ENCODE peak calls at places on chromosome 11, in ten cellular contexts. One of them, this sample, is unnamed.

GRCh38 chr11:61532136-61533038 is 23.8 kb downstream of the LRRC10B start:
- DNase-seq in right atrium auricular region: no peak
- DNase-seq in mucosa of descending colon: peak; percentile 77
- DNase-seq in type B pancreatic cell: no peak
- DNase-seq in A549: peak; percentile 87
- DNase-seq in endothelial cell: peak; percentile 68
- DNase-seq in epithelial cell of esophagus: peak; percentile 58
- DNase-seq in A673: peak; percentile 70
- DNase-seq in HL-60: peak; percentile 27
- DNase-seq in lung: peak; percentile 40
- DNase-seq in this sample: no peak

GRCh38 chr11:17259931-17260499 is 16.5 kb upstream of the NUCB2 start:
- DNase-seq in right atrium auricular region: no peak
- DNase-seq in mucosa of descending colon: no peak
- DNase-seq in type B pancreatic cell: no peak
- DNase-seq in A549: no peak
- DNase-seq in endothelial cell: no peak
- DNase-seq in epithelial cell of esophagus: peak; percentile 37
- DNase-seq in A673: no peak
- DNase-seq in HL-60: no peak
- DNase-seq in lung: no peak
- DNase-seq in this sample: no peak

GRCh38 chr11:2517016-2517385 is 72.2 kb downstream of the KCNQ1 start:
- DNase-seq in right atrium auricular region: no peak
- DNase-seq in mucosa of descending colon: no peak
- DNase-seq in type B pancreatic cell: no peak
- DNase-seq in A549: no peak
- DNase-seq in endothelial cell: peak; percentile 2
- DNase-seq in epithelial cell of esophagus: no peak
- DNase-seq in A673: no peak
- DNase-seq in HL-60: no peak
- DNase-seq in lung: no peak
- DNase-seq in this sample: peak; percentile 8

GRCh38 chr11:129249351-129249750 is 57.2 kb upstream of the ARHGAP32 start:
- DNase-seq in right atrium auricular region: no peak
- DNase-seq in mucosa of descending colon: no peak
- DNase-seq in type B pancreatic cell: no peak
- DNase-seq in A549: peak; percentile 13
- DNase-seq in endothelial cell: no peak
- DNase-seq in epithelial cell of esophagus: peak; percentile 66
- DNase-seq in A673: peak; percentile 49
- DNase-seq in HL-60: no peak
- DNase-seq in lung: no peak
- DNase-seq in this sample: no peak

GRCh38 chr11:8025816-8026215 is 38.7 kb downstream of the EIF3F start:
- DNase-seq in right atrium auricular region: no peak
- DNase-seq in mucosa of descending colon: no peak
- DNase-seq in type B pancreatic cell: no peak
- DNase-seq in A549: no peak
- DNase-seq in endothelial cell: no peak
- DNase-seq in epithelial cell of esophagus: peak; percentile 36
- DNase-seq in A673: no peak
- DNase-seq in HL-60: no peak
- DNase-seq in lung: no peak
- DNase-seq in this sample: no peak

GRCh38 chr11:17972987-17973386 is 39.9 kb downstream of the SERGEF start:
- DNase-seq in right atrium auricular region: no peak
- DNase-seq in mucosa of descending colon: peak; percentile 9
- DNase-seq in type B pancreatic cell: no peak
- DNase-seq in A549: peak; percentile 23
- DNase-seq in endothelial cell: peak; percentile 67
- DNase-seq in epithelial cell of esophagus: peak; percentile 97
- DNase-seq in A673: peak; percentile 73
- DNase-seq in HL-60: peak; percentile 4
- DNase-seq in lung: no peak
- DNase-seq in this sample: no peak

GRCh38 chr11:44753965-44754645 is 27.3 kb downstream of the TSPAN18 start:
- DNase-seq in right atrium auricular region: peak; percentile 36
- DNase-seq in mucosa of descending colon: no peak
- DNase-seq in type B pancreatic cell: no peak
- DNase-seq in A549: no peak
- DNase-seq in endothelial cell: no peak
- DNase-seq in epithelial cell of esophagus: no peak
- DNase-seq in A673: no peak
- DNase-seq in HL-60: no peak
- DNase-seq in lung: no peak
- DNase-seq in this sample: no peak

GRCh38 chr11:13767461-13767860 is 99.0 kb downstream of the FAR1 start:
- DNase-seq in right atrium auricular region: no peak
- DNase-seq in mucosa of descending colon: no peak
- DNase-seq in type B pancreatic cell: no peak
- DNase-seq in A549: no peak
- DNase-seq in endothelial cell: no peak
- DNase-seq in epithelial cell of esophagus: no peak
- DNase-seq in A673: no peak
- DNase-seq in HL-60: no peak
- DNase-seq in lung: no peak
- DNase-seq in this sample: no peak

GRCh38 chr11:8206251-8207079 is 37.6 kb upstream of the RIC3 start:
- DNase-seq in right atrium auricular region: no peak
- DNase-seq in mucosa of descending colon: peak; percentile 21
- DNase-seq in type B pancreatic cell: no peak
- DNase-seq in A549: no peak
- DNase-seq in endothelial cell: peak; percentile 72
- DNase-seq in epithelial cell of esophagus: no peak
- DNase-seq in A673: no peak
- DNase-seq in HL-60: peak; percentile 74
- DNase-seq in lung: no peak
- DNase-seq in this sample: no peak

GRCh38 chr11:28566643-28567042 is 458.5 kb downstream of the METTL15 start:
- DNase-seq in right atrium auricular region: peak; percentile 95
- DNase-seq in mucosa of descending colon: peak; percentile 25
- DNase-seq in type B pancreatic cell: peak; percentile 64
- DNase-seq in A549: peak; percentile 90
- DNase-seq in endothelial cell: peak; percentile 7
- DNase-seq in epithelial cell of esophagus: peak; percentile 91
- DNase-seq in A673: peak; percentile 79
- DNase-seq in HL-60: no peak
- DNase-seq in lung: peak; percentile 29
- DNase-seq in this sample: peak; percentile 27

GRCh38 chr11:77046060-77046501 is 11.9 kb downstream of the B3GNT6 start:
- DNase-seq in right atrium auricular region: no peak
- DNase-seq in mucosa of descending colon: peak; percentile 80
- DNase-seq in type B pancreatic cell: no peak
- DNase-seq in A549: peak; percentile 87
- DNase-seq in endothelial cell: peak; percentile 77
- DNase-seq in epithelial cell of esophagus: peak; percentile 56
- DNase-seq in A673: peak; percentile 50
- DNase-seq in HL-60: peak; percentile 24
- DNase-seq in lung: peak; percentile 42
- DNase-seq in this sample: peak; percentile 79

GRCh38 chr11:2302844-2303626 is 1.2 kb downstream of the TSPAN32 start:
- DNase-seq in right atrium auricular region: peak; percentile 49
- DNase-seq in mucosa of descending colon: peak; percentile 1
- DNase-seq in type B pancreatic cell: no peak
- DNase-seq in A549: no peak
- DNase-seq in endothelial cell: no peak
- DNase-seq in epithelial cell of esophagus: no peak
- DNase-seq in A673: no peak
- DNase-seq in HL-60: no peak
- DNase-seq in lung: no peak
- DNase-seq in this sample: no peak

GRCh38 chr11:95378789-95379188 is 147.8 kb upstream of the SESN3 start:
- DNase-seq in right atrium auricular region: no peak
- DNase-seq in mucosa of descending colon: no peak
- DNase-seq in type B pancreatic cell: no peak
- DNase-seq in A549: no peak
- DNase-seq in endothelial cell: no peak
- DNase-seq in epithelial cell of esophagus: no peak
- DNase-seq in A673: no peak
- DNase-seq in HL-60: no peak
- DNase-seq in lung: no peak
- DNase-seq in this sample: no peak
- TF ChIP-seq CTCF in right atrium auricular region: no peak
- TF ChIP-seq CTCF in mucosa of descending colon: no peak
- TF ChIP-seq CTCF in type B pancreatic cell: no peak
- TF ChIP-seq CTCF in A549: no peak
- TF ChIP-seq CTCF in endothelial cell: no peak
- TF ChIP-seq CTCF in epithelial cell of esophagus: no peak
- TF ChIP-seq CTCF in A673: no peak
- TF ChIP-seq CTCF in HL-60: no peak
- TF ChIP-seq CTCF in lung: no peak
- TF ChIP-seq CTCF in this sample: no peak

GRCh38 chr11:84564180-84564866 is 1062.8 kb downstream of the DLG2 start:
- DNase-seq in right atrium auricular region: no peak
- DNase-seq in mucosa of descending colon: peak; percentile 69
- DNase-seq in type B pancreatic cell: no peak
- DNase-seq in A549: peak; percentile 66
- DNase-seq in endothelial cell: peak; percentile 57
- DNase-seq in epithelial cell of esophagus: peak; percentile 60
- DNase-seq in A673: peak; percentile 60
- DNase-seq in HL-60: peak; percentile 4
- DNase-seq in lung: no peak
- DNase-seq in this sample: peak; percentile 45
- TF ChIP-seq CTCF in right atrium auricular region: peak; percentile 77
- TF ChIP-seq CTCF in mucosa of descending colon: peak; percentile 58
- TF ChIP-seq CTCF in type B pancreatic cell: peak; percentile 91
- TF ChIP-seq CTCF in A549: peak; percentile 87
- TF ChIP-seq CTCF in endothelial cell: peak; percentile 97
- TF ChIP-seq CTCF in epithelial cell of esophagus: peak; percentile 90
- TF ChIP-seq CTCF in A673: peak; percentile 91
- TF ChIP-seq CTCF in HL-60: peak; percentile 46
- TF ChIP-seq CTCF in lung: peak; percentile 22
- TF ChIP-seq CTCF in this sample: peak; percentile 95

GRCh38 chr11:117096973-117097566 is 1.2 kb downstream of the SIK3 start:
- DNase-seq in right atrium auricular region: no peak
- DNase-seq in mucosa of descending colon: peak; percentile 14
- DNase-seq in type B pancreatic cell: no peak
- DNase-seq in A549: no peak
- DNase-seq in endothelial cell: no peak
- DNase-seq in epithelial cell of esophagus: no peak
- DNase-seq in A673: peak; percentile 38
- DNase-seq in HL-60: no peak
- DNase-seq in lung: no peak
- DNase-seq in this sample: no peak

GRCh38 chr11:117097567-117098268 is 510 bp downstream of the SIK3 start:
- DNase-seq in right atrium auricular region: peak; percentile 61
- DNase-seq in mucosa of descending colon: peak; percentile 49
- DNase-seq in type B pancreatic cell: peak; percentile 76
- DNase-seq in A549: peak; percentile 27
- DNase-seq in endothelial cell: peak; percentile 50
- DNase-seq in epithelial cell of esophagus: peak; percentile 32
- DNase-seq in A673: peak; percentile 54
- DNase-seq in HL-60: peak; percentile 16
- DNase-seq in lung: peak; percentile 44
- DNase-seq in this sample: peak; percentile 64

GRCh38 chr11:117099681-117100080 is 1.5 kb upstream of the SIK3 start:
- DNase-seq in right atrium auricular region: no peak
- DNase-seq in mucosa of descending colon: no peak
- DNase-seq in type B pancreatic cell: no peak
- DNase-seq in A549: no peak
- DNase-seq in endothelial cell: no peak
- DNase-seq in epithelial cell of esophagus: no peak
- DNase-seq in A673: no peak
- DNase-seq in HL-60: no peak
- DNase-seq in lung: no peak
- DNase-seq in this sample: no peak

GRCh38 chr11:117096140-117096972 is 1.9 kb downstream of the SIK3 start:
- DNase-seq in right atrium auricular region: no peak
- DNase-seq in mucosa of descending colon: peak; percentile 31
- DNase-seq in type B pancreatic cell: no peak
- DNase-seq in A549: no peak
- DNase-seq in endothelial cell: no peak
- DNase-seq in epithelial cell of esophagus: no peak
- DNase-seq in A673: peak; percentile 28
- DNase-seq in HL-60: peak; percentile 33
- DNase-seq in lung: no peak
- DNase-seq in this sample: no peak

GRCh38 chr11:117098269-117099231 is at the start of gene SIK3:
- DNase-seq in right atrium auricular region: peak; percentile 92
- DNase-seq in mucosa of descending colon: peak; percentile 96
- DNase-seq in type B pancreatic cell: peak; percentile 95
- DNase-seq in A549: peak; percentile 85
- DNase-seq in endothelial cell: peak; percentile 93
- DNase-seq in epithelial cell of esophagus: peak; percentile 93
- DNase-seq in A673: peak; percentile 97
- DNase-seq in HL-60: peak; percentile 82
- DNase-seq in lung: peak; percentile 91
- DNase-seq in this sample: peak; percentile 93
- TF ChIP-seq CTCF in right atrium auricular region: no peak
- TF ChIP-seq CTCF in mucosa of descending colon: peak; percentile 58
- TF ChIP-seq CTCF in type B pancreatic cell: peak; percentile 42
- TF ChIP-seq CTCF in A549: no peak
- TF ChIP-seq CTCF in endothelial cell: no peak
- TF ChIP-seq CTCF in epithelial cell of esophagus: peak; percentile 23
- TF ChIP-seq CTCF in A673: peak; percentile 51
- TF ChIP-seq CTCF in HL-60: no peak
- TF ChIP-seq CTCF in lung: peak; percentile 28
- TF ChIP-seq CTCF in this sample: no peak

DNA sequence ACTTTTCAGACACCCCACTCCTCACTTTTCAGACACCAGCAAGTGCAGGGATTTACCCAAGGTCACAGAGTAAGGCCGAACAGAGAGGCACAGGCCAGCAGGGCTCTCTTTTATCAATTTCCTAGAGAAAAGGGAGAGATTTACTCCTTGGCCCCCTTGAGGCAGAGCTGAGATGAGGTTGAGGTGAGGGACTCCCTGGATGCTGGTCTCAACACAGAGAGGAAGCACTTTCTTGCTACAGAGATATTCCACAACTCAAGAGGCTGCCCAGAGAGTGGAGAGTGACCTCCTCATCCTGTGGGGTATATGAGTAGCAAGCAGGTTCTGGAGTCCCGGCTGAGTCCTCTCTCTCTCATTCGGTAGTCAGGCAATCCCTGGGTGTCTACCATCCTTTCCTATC is 2.0 kb upstream of the ARHGEF17 start:
- DNase-seq in right atrium auricular region: no peak
- DNase-seq in mucosa of descending colon: no peak
- DNase-seq in type B pancreatic cell: no peak
- DNase-seq in A549: peak; percentile 43
- DNase-seq in endothelial cell: no peak
- DNase-seq in epithelial cell of esophagus: no peak
- DNase-seq in A673: no peak
- DNase-seq in HL-60: peak; percentile 57
- DNase-seq in lung: no peak
- DNase-seq in this sample: no peak
- TF ChIP-seq CTCF in right atrium auricular region: no peak
- TF ChIP-seq CTCF in mucosa of descending colon: no peak
- TF ChIP-seq CTCF in type B pancreatic cell: peak; percentile 49
- TF ChIP-seq CTCF in A549: no peak
- TF ChIP-seq CTCF in endothelial cell: no peak
- TF ChIP-seq CTCF in epithelial cell of esophagus: no peak
- TF ChIP-seq CTCF in A673: no peak
- TF ChIP-seq CTCF in HL-60: peak; percentile 16
- TF ChIP-seq CTCF in lung: no peak
- TF ChIP-seq CTCF in this sample: no peak